ENCODE peak calls at places on chromosomes 13 and 19, in six cellular contexts. One of them, this sample, is unnamed.

GRCh38 chr13:113110048-113110851 is 4.7 kb downstream of the F7 start:
- DNase-seq in H9: no peak
- DNase-seq in H1: no peak
- DNase-seq in trophoblast cell: no peak
- DNase-seq in neuronal stem cell: no peak
- DNase-seq in mesenchymal stem cell: no peak
- DNase-seq in this sample: no peak

GRCh38 chr13:26062853-26063444 is 11.1 kb upstream of the SHISA2 start:
- DNase-seq in H9: no peak
- DNase-seq in H1: no peak
- DNase-seq in trophoblast cell: peak; percentile 24
- DNase-seq in neuronal stem cell: peak; percentile 45
- DNase-seq in mesenchymal stem cell: peak; percentile 74
- DNase-seq in this sample: peak; percentile 33

GRCh38 chr19:53394522-53394973 is 401 bp upstream of the ZNF765 start:
- DNase-seq in H9: peak; percentile 83
- DNase-seq in H1: no peak
- DNase-seq in trophoblast cell: peak; percentile 81
- DNase-seq in neuronal stem cell: no peak
- DNase-seq in mesenchymal stem cell: peak; percentile 76
- DNase-seq in this sample: peak; percentile 61

GRCh38 chr19:35126624-35126959 is 8.3 kb downstream of the LGI4 start:
- DNase-seq in H9: peak; percentile 51
- DNase-seq in H1: no peak
- DNase-seq in trophoblast cell: no peak
- DNase-seq in neuronal stem cell: no peak
- DNase-seq in mesenchymal stem cell: no peak
- DNase-seq in this sample: no peak

GRCh38 chr13:95494082-95494681 is 58.3 kb upstream of the CLDN10 start:
- DNase-seq in H9: no peak
- DNase-seq in H1: no peak
- DNase-seq in trophoblast cell: peak; percentile 11
- DNase-seq in neuronal stem cell: peak; percentile 44
- DNase-seq in mesenchymal stem cell: peak; percentile 69
- DNase-seq in this sample: peak; percentile 62

GRCh38 chr19:32318884-32319520 is 26.4 kb upstream of the ZNF507 start:
- DNase-seq in H9: peak; percentile 80
- DNase-seq in H1: no peak
- DNase-seq in trophoblast cell: peak; percentile 85
- DNase-seq in neuronal stem cell: peak; percentile 49
- DNase-seq in mesenchymal stem cell: peak; percentile 25
- DNase-seq in this sample: no peak

GRCh38 chr13:44870456-44870929 is 118.8 kb downstream of the NUFIP1 start:
- DNase-seq in H9: no peak
- DNase-seq in H1: no peak
- DNase-seq in trophoblast cell: no peak
- DNase-seq in neuronal stem cell: no peak
- DNase-seq in mesenchymal stem cell: no peak
- DNase-seq in this sample: no peak

GRCh38 chr13:48078251-48078656 is 16.6 kb downstream of the MED4 start:
- DNase-seq in H9: no peak
- DNase-seq in H1: no peak
- DNase-seq in trophoblast cell: no peak
- DNase-seq in neuronal stem cell: no peak
- DNase-seq in mesenchymal stem cell: no peak
- DNase-seq in this sample: no peak

GRCh38 chr19:35344511-35345031 is 3.1 kb upstream of the FFAR1 start:
- DNase-seq in H9: peak; percentile 21
- DNase-seq in H1: no peak
- DNase-seq in trophoblast cell: no peak
- DNase-seq in neuronal stem cell: no peak
- DNase-seq in mesenchymal stem cell: no peak
- DNase-seq in this sample: no peak

GRCh38 chr19:30355586-30355985 is 16.6 kb upstream of the ZNF536 start:
- DNase-seq in H9: no peak
- DNase-seq in H1: no peak
- DNase-seq in trophoblast cell: no peak
- DNase-seq in neuronal stem cell: no peak
- DNase-seq in mesenchymal stem cell: no peak
- DNase-seq in this sample: no peak

GRCh38 chr19:1070931-1071791 is 4.2 kb downstream of the ARHGAP45 start:
- DNase-seq in H9: peak; percentile 70
- DNase-seq in H1: no peak
- DNase-seq in trophoblast cell: no peak
- DNase-seq in neuronal stem cell: no peak
- DNase-seq in mesenchymal stem cell: no peak
- DNase-seq in this sample: no peak

GRCh38 chr19:33032218-33032781 is 32.4 kb downstream of the RHPN2 start:
- DNase-seq in H9: no peak
- DNase-seq in H1: no peak
- DNase-seq in trophoblast cell: no peak
- DNase-seq in neuronal stem cell: no peak
- DNase-seq in mesenchymal stem cell: no peak
- DNase-seq in this sample: no peak

GRCh38 chr19:17811103-17811502 is 10.2 kb downstream of the INSL3 start:
- DNase-seq in H9: no peak
- DNase-seq in H1: no peak
- DNase-seq in trophoblast cell: no peak
- DNase-seq in neuronal stem cell: no peak
- DNase-seq in mesenchymal stem cell: no peak
- DNase-seq in this sample: no peak

GRCh38 chr19:38831142-38831605 is 420 bp downstream of the ECH1 start:
- DNase-seq in H9: peak; percentile 56
- DNase-seq in H1: no peak
- DNase-seq in trophoblast cell: peak; percentile 100
- DNase-seq in neuronal stem cell: no peak
- DNase-seq in mesenchymal stem cell: peak; percentile 99
- DNase-seq in this sample: peak; percentile 95

GRCh38 chr13:91291078-91291477 is 56.4 kb upstream of the MIR17HG start:
- DNase-seq in H9: no peak
- DNase-seq in H1: no peak
- DNase-seq in trophoblast cell: no peak
- DNase-seq in neuronal stem cell: no peak
- DNase-seq in mesenchymal stem cell: no peak
- DNase-seq in this sample: no peak

GRCh38 chr19:35718345-35719041 is 690 bp downstream of the KMT2B start:
- DNase-seq in H9: no peak
- DNase-seq in H1: no peak
- DNase-seq in trophoblast cell: peak; percentile 19
- DNase-seq in neuronal stem cell: peak; percentile 21
- DNase-seq in mesenchymal stem cell: peak; percentile 30
- DNase-seq in this sample: no peak

GRCh38 chr19:33902802-33903488 is 106.3 kb downstream of the KCTD15 start:
- DNase-seq in H9: no peak
- DNase-seq in H1: no peak
- DNase-seq in trophoblast cell: no peak
- DNase-seq in neuronal stem cell: no peak
- DNase-seq in mesenchymal stem cell: no peak
- DNase-seq in this sample: no peak

GRCh38 chr19:52142001-52142595 is 2.4 kb upstream of the ZNF616 start:
- DNase-seq in H9: no peak
- DNase-seq in H1: no peak
- DNase-seq in trophoblast cell: peak; percentile 88
- DNase-seq in neuronal stem cell: no peak
- DNase-seq in mesenchymal stem cell: no peak
- DNase-seq in this sample: no peak

GRCh38 chr13:113354831-113355610 is 8.9 kb downstream of the GRTP1 start:
- DNase-seq in H9: peak; percentile 26
- DNase-seq in H1: no peak
- DNase-seq in trophoblast cell: no peak
- DNase-seq in neuronal stem cell: no peak
- DNase-seq in mesenchymal stem cell: no peak
- DNase-seq in this sample: no peak

GRCh38 chr19:51094696-51095279 is 12.1 kb upstream of the KLK14 start:
- DNase-seq in H9: peak; percentile 75
- DNase-seq in H1: no peak
- DNase-seq in trophoblast cell: no peak
- DNase-seq in neuronal stem cell: peak; percentile 72
- DNase-seq in mesenchymal stem cell: peak; percentile 17
- DNase-seq in this sample: no peak

GRCh38 chr13:99984134-99984462 is 2.5 kb downstream of the ZIC2 start:
- DNase-seq in H9: no peak
- DNase-seq in H1: no peak
- DNase-seq in trophoblast cell: no peak
- DNase-seq in neuronal stem cell: no peak
- DNase-seq in mesenchymal stem cell: no peak
- DNase-seq in this sample: no peak

GRCh38 chr13:99985243-99985874 is 3.8 kb downstream of the ZIC2 start:
- DNase-seq in H9: peak; percentile 65
- DNase-seq in H1: no peak
- DNase-seq in trophoblast cell: no peak
- DNase-seq in neuronal stem cell: no peak
- DNase-seq in mesenchymal stem cell: no peak
- DNase-seq in this sample: no peak

GRCh38 chr13:99983401-99984133 is 2.0 kb downstream of the ZIC2 start:
- DNase-seq in H9: peak; percentile 39
- DNase-seq in H1: no peak
- DNase-seq in trophoblast cell: no peak
- DNase-seq in neuronal stem cell: no peak
- DNase-seq in mesenchymal stem cell: peak; percentile 35
- DNase-seq in this sample: no peak

GRCh38 chr13:99985886-99986527 is 4.4 kb downstream of the ZIC2 start:
- DNase-seq in H9: no peak
- DNase-seq in H1: no peak
- DNase-seq in trophoblast cell: no peak
- DNase-seq in neuronal stem cell: no peak
- DNase-seq in mesenchymal stem cell: no peak
- DNase-seq in this sample: no peak

DNA sequence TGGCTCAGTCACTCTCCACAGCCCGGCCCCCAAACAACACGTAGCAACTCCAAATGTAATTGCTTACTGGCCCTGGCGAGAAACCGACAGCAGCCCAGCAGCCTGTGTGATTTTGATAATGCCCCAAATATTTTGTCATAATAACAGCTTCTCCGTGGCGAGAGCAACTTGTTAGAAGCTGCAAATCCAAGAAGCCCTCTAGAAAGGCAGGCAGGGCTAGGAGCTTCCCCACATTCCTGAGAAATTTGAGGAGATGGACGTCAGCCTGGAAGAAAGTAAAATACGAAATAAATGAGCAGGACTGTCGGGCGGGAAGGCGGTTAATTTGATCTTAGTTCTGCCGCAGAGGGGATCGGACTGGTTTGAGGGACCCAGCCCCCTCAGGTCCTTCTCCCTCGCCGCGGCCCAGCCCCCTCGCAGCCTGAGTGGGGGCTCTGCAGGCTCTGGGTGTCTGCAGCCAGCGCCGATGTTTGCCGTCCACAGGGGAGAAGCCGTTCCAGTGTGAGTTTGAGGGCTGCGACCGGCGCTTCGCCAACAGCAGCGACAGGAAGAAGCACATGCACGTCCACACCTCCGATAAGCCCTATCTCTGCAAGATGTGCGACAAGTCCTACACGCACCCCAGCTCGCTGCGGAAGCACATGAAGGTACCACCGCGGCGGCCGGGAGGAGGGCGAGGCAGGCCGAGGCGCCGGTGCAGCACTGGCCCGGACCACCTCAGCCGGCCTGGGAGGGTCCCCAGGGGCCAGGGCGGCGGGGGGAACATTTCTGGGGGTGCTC is 3.1 kb downstream of the ZIC2 start:
- DNase-seq in H9: peak; percentile 67
- DNase-seq in H1: no peak
- DNase-seq in trophoblast cell: no peak
- DNase-seq in neuronal stem cell: no peak
- DNase-seq in mesenchymal stem cell: no peak
- DNase-seq in this sample: no peak
- H2BK5ac ChIP-seq in H9: no peak overlapping the region
- H2BK5ac ChIP-seq in H1: no peak overlapping the region
- H2BK5ac ChIP-seq in trophoblast cell: no peak overlapping the region
- H2BK5ac ChIP-seq in neuronal stem cell: peak overlapping the region; percentile 94
- H2BK5ac ChIP-seq in mesenchymal stem cell: peak overlapping the region; percentile 54
- H2BK5ac ChIP-seq in this sample: no peak overlapping the region

GRCh38 chr19:47112166-47112663 is 1.4 kb downstream of the ZC3H4 start:
- DNase-seq in H9: peak; percentile 82
- DNase-seq in H1: peak; percentile 54
- DNase-seq in trophoblast cell: peak; percentile 37
- DNase-seq in neuronal stem cell: peak; percentile 72
- DNase-seq in mesenchymal stem cell: peak; percentile 88
- DNase-seq in this sample: peak; percentile 85
- H2AFZ ChIP-seq in H9: no peak overlapping the region
- H2AFZ ChIP-seq in H1: no peak overlapping the region
- H2AFZ ChIP-seq in trophoblast cell: peak overlapping the region; percentile 72
- H2AFZ ChIP-seq in neuronal stem cell: peak overlapping the region; percentile 77
- H2AFZ ChIP-seq in mesenchymal stem cell: no peak overlapping the region
- H2AFZ ChIP-seq in this sample: peak overlapping the region; percentile 85

DNA sequence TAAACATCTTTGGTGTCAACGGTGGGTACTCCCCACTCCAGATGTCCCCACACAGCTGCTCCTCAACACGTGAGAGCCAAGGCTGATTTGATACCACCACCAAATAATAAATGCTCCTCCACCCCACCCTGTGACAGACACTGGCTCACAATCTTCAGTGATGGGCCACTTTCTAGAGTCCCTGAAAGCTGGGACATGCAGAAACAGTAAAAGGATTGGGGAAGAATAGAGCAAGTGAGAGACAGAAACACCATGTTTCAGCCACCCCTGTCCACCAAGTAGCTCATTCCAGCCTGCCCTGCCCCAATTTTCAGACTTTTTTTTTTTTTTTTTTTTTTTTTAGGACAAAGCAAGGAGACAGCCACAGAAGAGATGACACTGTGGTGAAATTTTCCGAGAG is 1.6 kb downstream of the SLC46A3 start:
- DNase-seq in H9: no peak
- DNase-seq in H1: no peak
- DNase-seq in trophoblast cell: no peak
- DNase-seq in neuronal stem cell: no peak
- DNase-seq in mesenchymal stem cell: peak; percentile 26
- DNase-seq in this sample: no peak
- H2BK5ac ChIP-seq in H9: no peak overlapping the region
- H2BK5ac ChIP-seq in H1: no peak overlapping the region
- H2BK5ac ChIP-seq in trophoblast cell: no peak overlapping the region
- H2BK5ac ChIP-seq in neuronal stem cell: no peak overlapping the region
- H2BK5ac ChIP-seq in mesenchymal stem cell: no peak overlapping the region
- H2BK5ac ChIP-seq in this sample: no peak overlapping the region

GRCh38 chr13:20823071-20823470 is 49.3 kb upstream of the EEF1AKMT1 start:
- DNase-seq in H9: no peak
- DNase-seq in H1: no peak
- DNase-seq in trophoblast cell: peak; percentile 4
- DNase-seq in neuronal stem cell: no peak
- DNase-seq in mesenchymal stem cell: no peak
- DNase-seq in this sample: peak; percentile 22

GRCh38 chr13:20819715-20820114 is 46.0 kb upstream of the EEF1AKMT1 start:
- DNase-seq in H9: no peak
- DNase-seq in H1: no peak
- DNase-seq in trophoblast cell: no peak
- DNase-seq in neuronal stem cell: no peak
- DNase-seq in mesenchymal stem cell: no peak
- DNase-seq in this sample: no peak

GRCh38 chr13:20825476-20825875 is 51.7 kb upstream of the EEF1AKMT1 start:
- DNase-seq in H9: no peak
- DNase-seq in H1: no peak
- DNase-seq in trophoblast cell: peak; percentile 50
- DNase-seq in neuronal stem cell: no peak
- DNase-seq in mesenchymal stem cell: peak; percentile 39
- DNase-seq in this sample: peak; percentile 55

GRCh38 chr13:20824762-20825161 is 51.0 kb upstream of the EEF1AKMT1 start:
- DNase-seq in H9: no peak
- DNase-seq in H1: no peak
- DNase-seq in trophoblast cell: peak; percentile 15
- DNase-seq in neuronal stem cell: no peak
- DNase-seq in mesenchymal stem cell: peak; percentile 74
- DNase-seq in this sample: peak; percentile 87

GRCh38 chr13:20822406-20822805 is 48.6 kb upstream of the EEF1AKMT1 start:
- DNase-seq in H9: no peak
- DNase-seq in H1: no peak
- DNase-seq in trophoblast cell: no peak
- DNase-seq in neuronal stem cell: no peak
- DNase-seq in mesenchymal stem cell: no peak
- DNase-seq in this sample: no peak
- H2AFZ ChIP-seq in H9: no peak overlapping the region
- H2AFZ ChIP-seq in H1: no peak overlapping the region
- H2AFZ ChIP-seq in trophoblast cell: no peak overlapping the region
- H2AFZ ChIP-seq in neuronal stem cell: no peak overlapping the region
- H2AFZ ChIP-seq in mesenchymal stem cell: no peak overlapping the region
- H2AFZ ChIP-seq in this sample: no peak overlapping the region